ENCODE peak calls at places on chromosomes 1 and 21, in six cellular contexts. J is breast epithelium; S is A549; M is OCI-LY7; A is CD4-positive, CD25-positive, alpha-beta regulatory T cell; G is suprapubic skin. Y is an unnamed sample. For H3K4me1, the result is how much of the 10 kb centered on the place peaks cover.

GRCh38 chr21:42443181-42443785 is 39.6 kb downstream of the UBASH3A start:
- DNase-seq in A (no peak), G (no peak), M (no peak), J (no peak), S (no peak), Y (no peak)

GRCh38 chr1:113928950-113929749 is at the start of gene HIPK1:
- DNase-seq in A (peak), J (peak), M (peak), G (peak), S (peak), Y (peak)

GRCh38 chr1:147083919-147084272 is 88.4 kb downstream of the PRKAB2 start:
- DNase-seq in M (no peak), J (no peak), A (no peak), S (no peak), G (no peak), Y (no peak)

GRCh38 chr1:96918406-96918805 is 196.8 kb downstream of the PTBP2 start:
- DNase-seq in M (no peak), G (no peak), A (no peak), J (no peak), S (no peak), Y (no peak)

GRCh38 chr1:116462722-116463121 is 89.7 kb downstream of the ATP1A1 start:
- DNase-seq in S (no peak), A (no peak), J (no peak), M (no peak), G (no peak), Y (no peak)

GRCh38 chr1:247746391-247746935 is 1.5 kb downstream of the OR14A2 start:
- DNase-seq in A (no peak), S (no peak), M (no peak), G (no peak), J (no peak), Y (no peak)

GRCh38 chr1:238141295-238141694 is 250.6 kb upstream of the ZP4 start:
- DNase-seq in S (no peak), M (no peak), J (no peak), A (no peak), G (no peak), Y (no peak)

GRCh38 chr1:156435551-156436318 is 64.8 kb downstream of the MEF2D start:
- DNase-seq in M (no peak), A (peak), S (no peak), J (no peak), G (no peak), Y (no peak)

GRCh38 chr1:78420185-78420584 is 70.6 kb upstream of the PTGFR start:
- DNase-seq in M (no peak), S (no peak), J (no peak), A (no peak), G (no peak), Y (no peak)

GRCh38 chr1:183121609-183122008 is 64.5 kb upstream of the LAMC2 start:
- DNase-seq in A (no peak), G (no peak), M (no peak), J (no peak), S (no peak), Y (no peak)

GRCh38 chr1:236064674-236065508 is at the start of gene NID1:
- DNase-seq in A (no peak), G (peak), M (no peak), J (peak), S (peak), Y (peak)

GRCh38 chr1:15326691-15327530 is 79.9 kb downstream of the FHAD1 start:
- DNase-seq in M (no peak), S (no peak), G (no peak), A (no peak), J (no peak), Y (no peak)

GRCh38 chr1:81703352-81703735 is 97.4 kb upstream of the ADGRL2 start:
- DNase-seq in J (no peak), M (no peak), S (peak), G (no peak), A (no peak), Y (no peak)
- H3K4me3 ChIP-seq in J (no peak), M (no peak), S (no peak), G (no peak), A (no peak), Y (no peak)

DNA sequence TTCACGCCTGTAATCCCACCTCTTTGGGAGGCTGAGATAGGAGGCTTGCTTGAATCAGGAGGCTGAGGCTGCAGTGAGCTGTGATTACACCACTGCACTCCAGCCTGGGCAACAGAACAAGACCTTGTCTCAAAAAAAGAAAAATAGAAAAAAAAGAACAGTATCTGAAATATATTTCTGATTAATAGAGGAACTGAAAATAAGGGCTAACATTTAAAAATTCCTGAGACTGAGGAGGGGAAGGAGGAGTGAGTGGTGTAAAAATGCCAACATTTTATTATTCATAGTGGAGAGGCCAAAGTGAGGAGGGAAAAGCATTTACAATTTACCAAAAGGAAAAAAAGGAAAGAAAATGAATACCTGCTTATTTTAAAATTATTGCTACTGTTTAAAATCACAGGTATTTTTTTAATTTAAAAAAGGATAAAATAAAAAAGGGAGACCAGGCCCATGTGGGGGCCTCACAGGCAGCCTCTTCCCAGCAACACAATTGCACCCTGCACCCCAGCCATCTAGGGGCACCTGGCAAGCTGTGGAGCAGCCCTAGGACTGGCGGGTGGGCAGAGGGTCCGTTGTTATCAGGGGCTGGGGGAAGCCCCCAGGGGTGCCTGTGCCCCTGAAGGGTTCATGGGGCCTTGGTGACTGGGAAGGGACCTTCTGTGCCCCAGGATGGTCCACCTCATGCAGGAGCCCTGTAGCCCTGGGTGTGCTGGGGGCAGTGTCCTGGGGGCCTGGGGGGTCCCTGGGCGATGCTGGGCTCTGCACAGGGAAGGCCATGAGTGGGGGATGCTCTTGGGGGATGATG is 34.9 kb upstream of the ADARB1 start:
- DNase-seq in A (no peak), J (no peak), G (peak), S (no peak), M (no peak), Y (no peak)
- H3K4me1 ChIP-seq in A (under half), J (under half), G (under half), S (under half), M (under half), Y (under half)

GRCh38 chr1:148386617-148387016 is 96.5 kb downstream of the PPIAL4G start:
- DNase-seq in S (no peak), M (no peak), J (no peak), A (no peak), G (no peak), Y (no peak)

GRCh38 chr1:148383966-148384365 is 99.1 kb downstream of the PPIAL4G start:
- DNase-seq in A (no peak), J (no peak), S (no peak), M (no peak), G (no peak), Y (no peak)

GRCh38 chr1:148389027-148389339 is 94.1 kb downstream of the PPIAL4G start:
- DNase-seq in A (no peak), M (no peak), S (no peak), J (no peak), G (no peak), Y (no peak)

GRCh38 chr1:148385371-148386030 is 97.6 kb downstream of the PPIAL4G start:
- DNase-seq in A (no peak), S (no peak), G (no peak), J (no peak), M (peak), Y (no peak)

DNA sequence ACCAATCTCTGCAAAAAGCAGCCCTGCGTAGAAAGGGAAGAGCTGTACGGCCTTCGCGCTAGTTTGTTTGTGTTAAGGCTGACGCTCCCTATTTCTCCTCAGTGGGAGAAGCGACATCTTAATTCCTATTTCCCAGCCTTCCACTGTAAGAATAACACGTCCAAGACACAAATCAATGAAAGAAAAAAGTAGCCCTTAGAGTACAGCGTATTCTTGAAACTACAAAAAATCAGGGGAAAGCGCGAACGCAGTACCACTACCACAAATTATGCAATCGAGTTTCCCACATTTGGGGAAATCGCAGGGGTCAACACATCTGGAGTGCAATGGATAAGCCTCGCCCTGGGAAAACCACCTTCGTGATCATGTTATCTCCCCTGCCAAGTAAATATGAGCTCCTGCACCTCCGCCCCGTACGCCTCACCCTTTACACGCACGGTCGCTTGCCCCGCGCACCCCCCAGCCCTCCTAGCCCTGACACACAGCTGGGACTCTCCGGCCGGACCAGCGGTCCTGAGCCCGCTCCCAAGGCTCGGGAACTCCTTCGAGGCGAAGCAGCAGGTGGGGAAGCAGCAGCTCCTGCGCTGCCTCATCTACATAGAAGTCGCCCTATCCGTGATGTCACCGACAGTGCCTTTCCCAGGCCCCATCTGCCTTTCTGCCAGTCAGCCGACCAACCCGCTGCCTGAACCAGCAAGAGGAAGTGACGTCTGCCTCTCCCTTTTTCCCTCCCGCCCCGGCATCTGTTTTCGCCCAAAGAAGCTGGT is 94.7 kb downstream of the PPIAL4G start:
- DNase-seq in G (peak), J (peak), M (peak), S (peak), A (peak), Y (peak)
- H3K4me3 ChIP-seq in G (peak), J (peak), M (peak), S (peak), A (peak), Y (peak)

GRCh38 chr1:110346690-110347089 is 7.5 kb downstream of the RBM15 start:
- DNase-seq in M (peak), A (no peak), J (no peak), G (no peak), S (no peak), Y (no peak)
- H3K4me1 ChIP-seq in M (half or more), A (half or more), J (under half), G (half or more), S (half or more), Y (under half)

GRCh38 chr1:101238681-101239094 is 1.9 kb downstream of the S1PR1 start:
- DNase-seq in S (peak), G (peak), M (peak), J (peak), A (peak), Y (peak)

GRCh38 chr1:101240041-101240430 is 3.2 kb downstream of the S1PR1 start:
- DNase-seq in J (no peak), G (no peak), A (no peak), M (no peak), S (no peak), Y (no peak)

GRCh38 chr1:101237229-101237837 is 514 bp downstream of the S1PR1 start:
- DNase-seq in J (no peak), S (no peak), A (peak), M (no peak), G (no peak), Y (peak)

GRCh38 chr1:101238041-101238515 is 1.3 kb downstream of the S1PR1 start:
- DNase-seq in G (no peak), M (peak), S (no peak), J (no peak), A (peak), Y (peak)

DNA sequence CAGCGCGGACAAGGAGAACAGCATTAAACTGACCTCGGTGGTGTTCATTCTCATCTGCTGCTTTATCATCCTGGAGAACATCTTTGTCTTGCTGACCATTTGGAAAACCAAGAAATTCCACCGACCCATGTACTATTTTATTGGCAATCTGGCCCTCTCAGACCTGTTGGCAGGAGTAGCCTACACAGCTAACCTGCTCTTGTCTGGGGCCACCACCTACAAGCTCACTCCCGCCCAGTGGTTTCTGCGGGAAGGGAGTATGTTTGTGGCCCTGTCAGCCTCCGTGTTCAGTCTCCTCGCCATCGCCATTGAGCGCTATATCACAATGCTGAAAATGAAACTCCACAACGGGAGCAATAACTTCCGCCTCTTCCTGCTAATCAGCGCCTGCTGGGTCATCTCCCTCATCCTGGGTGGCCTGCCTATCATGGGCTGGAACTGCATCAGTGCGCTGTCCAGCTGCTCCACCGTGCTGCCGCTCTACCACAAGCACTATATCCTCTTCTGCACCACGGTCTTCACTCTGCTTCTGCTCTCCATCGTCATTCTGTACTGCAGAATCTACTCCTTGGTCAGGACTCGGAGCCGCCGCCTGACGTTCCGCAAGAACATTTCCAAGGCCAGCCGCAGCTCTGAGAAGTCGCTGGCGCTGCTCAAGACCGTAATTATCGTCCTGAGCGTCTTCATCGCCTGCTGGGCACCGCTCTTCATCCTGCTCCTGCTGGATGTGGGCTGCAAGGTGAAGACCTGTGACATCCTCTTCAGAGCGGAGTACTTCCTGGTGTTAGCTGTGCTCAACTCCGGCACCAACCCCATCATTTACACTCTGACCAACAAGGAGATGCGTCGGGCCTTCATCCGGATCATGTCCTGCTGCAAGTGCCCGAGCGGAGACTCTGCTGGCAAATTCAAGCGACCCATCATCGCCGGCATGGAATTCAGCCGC is 2.5 kb downstream of the S1PR1 start:
- DNase-seq in A (peak), M (no peak), S (no peak), J (no peak), G (no peak), Y (peak)
- H3K4me3 ChIP-seq in A (peak), M (no peak), S (no peak), J (peak), G (peak), Y (peak)

GRCh38 chr1:109887890-109888289 is 22.8 kb upstream of the CSF1 start:
- DNase-seq in M (no peak), S (no peak), A (no peak), G (no peak), J (no peak), Y (no peak)
- H3K4me1 ChIP-seq in M (under half), S (under half), A (under half), G (under half), J (under half), Y (under half)

DNA sequence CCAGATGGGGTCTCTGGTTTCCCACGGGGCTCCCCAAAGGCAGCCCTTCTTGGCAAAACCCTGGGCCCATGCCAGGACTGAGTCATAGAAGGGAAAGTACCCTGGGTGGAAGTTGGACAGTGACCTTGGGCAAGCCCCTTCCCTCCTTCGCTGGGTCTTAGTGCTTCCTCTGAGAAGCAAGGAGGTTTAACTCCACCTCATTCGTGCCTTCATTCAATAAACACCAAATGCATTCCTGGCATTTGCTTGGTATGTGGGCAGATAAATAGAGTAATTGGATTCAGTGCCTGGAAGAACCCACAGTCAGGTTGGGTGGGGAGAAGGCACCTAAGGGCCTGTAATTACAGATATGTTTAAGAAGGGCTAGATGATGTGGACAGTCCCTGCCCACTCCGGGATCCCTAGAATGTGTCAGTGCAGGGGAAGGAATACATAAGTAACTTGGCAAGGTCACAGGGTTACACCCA is 36.3 kb upstream of the CITED4 start:
- DNase-seq in M (no peak), S (peak), G (no peak), A (no peak), J (peak), Y (no peak)
- H3K4me3 ChIP-seq in M (no peak), S (no peak), G (no peak), A (no peak), J (no peak), Y (no peak)

GRCh38 chr1:65175171-65176070 is 27.4 kb downstream of the AK4 start:
- DNase-seq in S (no peak), A (no peak), M (no peak), G (no peak), J (no peak), Y (no peak)
- H3K4me1 ChIP-seq in S (under half), A (under half), M (under half), G (under half), J (under half), Y (under half)